ENCODE peak calls at places on chromosomes 7 and 10, in five cellular contexts. Y is effector memory CD8-positive, alpha-beta T cell; Q is activated CD8-positive, alpha-beta memory T cell treated with anti-CD3 and anti-CD28 coated beads, Interleukin-2, amount 10 ng/mL, durations not matched to agents 7 days and 5 days; I is SK-N-SH treated with all-trans-retinoic acid at 6 μM for 48 hours; L is left cardiac atrium. P is an unnamed sample.

GRCh38 chr10:56496087-56496486 is 135.0 kb upstream of the ZWINT start:
- ATAC-seq in Y (no peak), Q (no peak), I (no peak), L (no peak), P (no peak)

GRCh38 chr10:103192089-103192450 is 1.0 kb downstream of the NT5C2 start:
- ATAC-seq in Y (no peak), Q (peak; percentile 15), I (peak; percentile 27), L (no peak), P (no peak)

GRCh38 chr7:50369408-50370026 is 65.0 kb downstream of the IKZF1 start:
- ATAC-seq in Y (peak; percentile 63), Q (peak; percentile 20), I (no peak), L (no peak), P (no peak)

GRCh38 chr10:21694646-21695045 is 160.6 kb downstream of the MLLT10 start:
- ATAC-seq in Y (no peak), Q (no peak), I (peak; percentile 62), L (no peak), P (no peak)

GRCh38 chr10:122463466-122464157 is 2.3 kb downstream of the HTRA1 start:
- ATAC-seq in Y (no peak), Q (no peak), I (no peak), L (no peak), P (no peak)

GRCh38 chr10:29751232-29751631 is 116.5 kb upstream of the SVIL start:
- ATAC-seq in Y (no peak), Q (no peak), I (no peak), L (no peak), P (no peak)

GRCh38 chr7:158494162-158494586 is 93.4 kb downstream of the PTPRN2 start:
- ATAC-seq in Y (no peak), Q (no peak), I (no peak), L (no peak), P (no peak)

GRCh38 chr10:1674501-1674900 is 62.8 kb downstream of the ADARB2 start:
- ATAC-seq in Y (no peak), Q (no peak), I (no peak), L (no peak), P (no peak)

GRCh38 chr7:134367956-134368749 is 51.4 kb upstream of the SLC35B4 start:
- ATAC-seq in Y (no peak), Q (no peak), I (no peak), L (no peak), P (no peak)

P was measured in gastroesophageal sphincter.